ENCODE peak calls at places on chromosomes 16 and 17, in eight cellular contexts. U is lung, F is cardiac fibroblast, I is B cell, T is fibroblast of lung, Z is mesothelial cell of epicardium, G is kidney, P is HEK293T. K is an unnamed sample.

GRCh38 chr17:336110-337021 is 16.2 kb downstream of the RPH3AL start:
- DNase-seq in F (no peak), G (peak; percentile 93), Z (peak; percentile 67), P (no peak), T (no peak), I (no peak), U (peak; percentile 81), K (no peak)

GRCh38 chr16:77171750-77172635 is 19.0 kb upstream of the MON1B start:
- DNase-seq in I (peak; percentile 49), F (peak; percentile 78), T (peak; percentile 73), G (no peak), P (peak; percentile 57), U (no peak), Z (no peak), K (peak; percentile 63)

GRCh38 chr17:67434061-67434525 is 57.0 kb downstream of the PITPNC1 start:
- DNase-seq in I (no peak), P (no peak), F (peak; percentile 21), Z (no peak), G (no peak), T (no peak), U (peak; percentile 36), K (no peak)

GRCh38 chr16:2968368-2968737 is 795 bp upstream of the PAQR4 start:
- DNase-seq in Z (no peak), U (no peak), T (no peak), I (no peak), P (no peak), F (no peak), G (no peak), K (no peak)

GRCh38 chr16:79777679-79778078 is 177.1 kb upstream of the MAF start:
- DNase-seq in P (no peak), F (no peak), T (no peak), I (no peak), Z (no peak), G (no peak), U (no peak), K (no peak)

GRCh38 chr17:72030067-72030899 is 90.5 kb upstream of the SOX9 start:
- DNase-seq in I (no peak), G (no peak), Z (no peak), U (peak; percentile 46), F (peak; percentile 18), T (peak; percentile 68), P (peak; percentile 68), K (no peak)

GRCh38 chr16:11430601-11431317 is 85.5 kb downstream of the RMI2 start:
- DNase-seq in Z (no peak), G (no peak), U (no peak), F (no peak), T (no peak), P (no peak), I (no peak), K (no peak)

GRCh38 chr17:29138991-29139682 is 41.1 kb downstream of the MYO18A start:
- DNase-seq in T (no peak), I (peak; percentile 68), F (no peak), P (no peak), U (no peak), G (no peak), Z (no peak), K (no peak)

GRCh38 chr17:42153919-42154491 is 784 bp downstream of the RAB5C start:
- DNase-seq in T (peak; percentile 22), I (no peak), Z (no peak), F (peak; percentile 43), U (no peak), P (no peak), G (no peak), K (no peak)

GRCh38 chr16:27641260-27641659 is 91.3 kb downstream of the KATNIP start:
- DNase-seq in F (no peak), G (no peak), Z (no peak), I (no peak), U (no peak), T (no peak), P (no peak), K (no peak)

GRCh38 chr17:62064029-62064790 is 868 bp downstream of the MED13 start:
- DNase-seq in G (no peak), Z (no peak), I (no peak), F (peak; percentile 38), P (no peak), T (peak; percentile 27), U (no peak), K (peak; percentile 21)

GRCh38 chr17:15263206-15263579 is 1.9 kb downstream of the PMP22 start:
- DNase-seq in U (peak; percentile 78), Z (peak; percentile 38), I (no peak), F (peak; percentile 77), P (peak; percentile 53), G (peak; percentile 94), T (peak; percentile 91), K (peak; percentile 12)

GRCh38 chr17:64004903-64005733 is 7.0 kb downstream of the PRR29 start:
- DNase-seq in F (no peak), U (no peak), P (no peak), I (no peak), Z (no peak), T (no peak), G (no peak), K (no peak)

GRCh38 chr17:74135391-74136167 is 67.9 kb upstream of the RPL38 start:
- DNase-seq in P (no peak), I (peak; percentile 33), G (no peak), Z (no peak), F (no peak), U (no peak), T (no peak), K (no peak)

GRCh38 chr17:38921756-38922411 is 3.5 kb upstream of the LASP1NB start:
- DNase-seq in F (no peak), P (no peak), I (no peak), T (no peak), Z (no peak), U (no peak), G (peak; percentile 44), K (no peak)